ENCODE peak calls at places on chromosomes 7 and 10, in five cellular contexts. One of them, this sample, is unnamed.

GRCh38 chr7:921071-921461 is 33.4 kb downstream of the ADAP1 start:
- DNase-seq in Calu3: no peak
- DNase-seq in left lung: peak
- DNase-seq in CD14-positive monocyte: peak
- DNase-seq in GM13976: no peak
- DNase-seq in this sample: no peak

GRCh38 chr10:97139651-97140283 is 46.0 kb downstream of the SLIT1 start:
- DNase-seq in left lung: no peak
- DNase-seq in GM13976: no peak
- DNase-seq in Calu3: no peak
- DNase-seq in CD14-positive monocyte: no peak
- DNase-seq in this sample: no peak

GRCh38 chr7:11751315-11751714 is 80.7 kb downstream of the THSD7A start:
- DNase-seq in Calu3: no peak
- DNase-seq in CD14-positive monocyte: no peak
- DNase-seq in left lung: no peak
- DNase-seq in GM13976: no peak
- DNase-seq in this sample: no peak

GRCh38 chr7:12809476-12809875 is 122.0 kb downstream of the ARL4A start:
- DNase-seq in CD14-positive monocyte: no peak
- DNase-seq in Calu3: no peak
- DNase-seq in GM13976: no peak
- DNase-seq in left lung: no peak
- DNase-seq in this sample: no peak

GRCh38 chr10:87664276-87664687 is 4.6 kb downstream of the PAPSS2 start:
- DNase-seq in CD14-positive monocyte: no peak
- DNase-seq in Calu3: no peak
- DNase-seq in left lung: no peak
- DNase-seq in GM13976: no peak
- DNase-seq in this sample: no peak

GRCh38 chr10:10613654-10614244 is 403.9 kb upstream of the CELF2 start:
- DNase-seq in Calu3: no peak
- DNase-seq in left lung: no peak
- DNase-seq in CD14-positive monocyte: no peak
- DNase-seq in GM13976: no peak
- DNase-seq in this sample: no peak

GRCh38 chr7:96998765-96999164 is 6.6 kb upstream of the DLX6 start:
- DNase-seq in GM13976: no peak
- DNase-seq in Calu3: no peak
- DNase-seq in left lung: no peak
- DNase-seq in CD14-positive monocyte: no peak
- DNase-seq in this sample: no peak

GRCh38 chr7:299628-300027 is 9.7 kb downstream of the FOXL3 start:
- DNase-seq in left lung: no peak
- DNase-seq in GM13976: no peak
- DNase-seq in Calu3: no peak
- DNase-seq in CD14-positive monocyte: peak
- DNase-seq in this sample: no peak

GRCh38 chr10:88156341-88156740 is 292.9 kb downstream of the PTEN start:
- DNase-seq in left lung: no peak
- DNase-seq in GM13976: no peak
- DNase-seq in CD14-positive monocyte: no peak
- DNase-seq in Calu3: no peak
- DNase-seq in this sample: no peak

GRCh38 chr10:27611209-27611608 is 107.1 kb downstream of the RAB18 start:
- DNase-seq in GM13976: no peak
- DNase-seq in CD14-positive monocyte: no peak
- DNase-seq in left lung: no peak
- DNase-seq in Calu3: no peak
- DNase-seq in this sample: peak

GRCh38 chr7:138982204-138982623 is 1.0 kb upstream of the KIAA1549 start:
- DNase-seq in Calu3: no peak
- DNase-seq in left lung: no peak
- DNase-seq in GM13976: no peak
- DNase-seq in CD14-positive monocyte: no peak
- DNase-seq in this sample: no peak

GRCh38 chr7:92255308-92255707 is 9.5 kb downstream of the ANKIB1 start:
- DNase-seq in CD14-positive monocyte: no peak
- DNase-seq in Calu3: no peak
- DNase-seq in GM13976: no peak
- DNase-seq in left lung: no peak
- DNase-seq in this sample: peak

GRCh38 chr7:84088669-84089278 is 105.8 kb downstream of the SEMA3A start:
- DNase-seq in left lung: no peak
- DNase-seq in Calu3: no peak
- DNase-seq in CD14-positive monocyte: no peak
- DNase-seq in GM13976: no peak
- DNase-seq in this sample: no peak

GRCh38 chr7:114653391-114654088 is 238.9 kb downstream of the FOXP2 start:
- DNase-seq in Calu3: no peak
- DNase-seq in left lung: no peak
- DNase-seq in GM13976: no peak
- DNase-seq in CD14-positive monocyte: no peak
- DNase-seq in this sample: no peak

GRCh38 chr7:103694304-103694703 is 248.3 kb upstream of the SLC26A5 start:
- DNase-seq in CD14-positive monocyte: no peak
- DNase-seq in left lung: no peak
- DNase-seq in GM13976: no peak
- DNase-seq in Calu3: no peak
- DNase-seq in this sample: no peak

GRCh38 chr7:11533229-11533820 is 298.7 kb downstream of the THSD7A start:
- DNase-seq in Calu3: no peak
- DNase-seq in CD14-positive monocyte: no peak
- DNase-seq in left lung: no peak
- DNase-seq in GM13976: no peak
- DNase-seq in this sample: no peak

GRCh38 chr10:34489973-34490372 is 325.1 kb downstream of the PARD3 start:
- DNase-seq in CD14-positive monocyte: no peak
- DNase-seq in left lung: no peak
- DNase-seq in GM13976: no peak
- DNase-seq in Calu3: no peak
- DNase-seq in this sample: no peak

GRCh38 chr7:124874644-124875163 is 54.9 kb downstream of the POT1 start:
- DNase-seq in CD14-positive monocyte: no peak
- DNase-seq in GM13976: no peak
- DNase-seq in Calu3: no peak
- DNase-seq in left lung: no peak
- DNase-seq in this sample: no peak

GRCh38 chr7:150665075-150665794 is 20.3 kb upstream of the GIMAP2 start:
- DNase-seq in Calu3: no peak
- DNase-seq in left lung: no peak
- DNase-seq in GM13976: no peak
- DNase-seq in CD14-positive monocyte: no peak
- DNase-seq in this sample: no peak

GRCh38 chr10:58322072-58322834 is 12.6 kb upstream of the UBE2D1 start:
- DNase-seq in left lung: no peak
- DNase-seq in CD14-positive monocyte: peak
- DNase-seq in GM13976: no peak
- DNase-seq in Calu3: peak
- DNase-seq in this sample: no peak

GRCh38 chr10:15167411-15168295 is 840 bp downstream of the NMT2 start:
- DNase-seq in Calu3: peak
- DNase-seq in left lung: no peak
- DNase-seq in GM13976: peak
- DNase-seq in CD14-positive monocyte: peak
- DNase-seq in this sample: no peak
- TF ChIP-seq CTCF in Calu3: peak
- TF ChIP-seq CTCF in left lung: peak
- TF ChIP-seq CTCF in GM13976: peak
- TF ChIP-seq CTCF in CD14-positive monocyte: peak
- TF ChIP-seq CTCF in this sample: peak

GRCh38 chr10:94076325-94076841 is 82.7 kb downstream of the PLCE1 start:
- DNase-seq in GM13976: no peak
- DNase-seq in left lung: no peak
- DNase-seq in CD14-positive monocyte: no peak
- DNase-seq in Calu3: no peak
- DNase-seq in this sample: no peak
- TF ChIP-seq CTCF in GM13976: no peak
- TF ChIP-seq CTCF in left lung: no peak
- TF ChIP-seq CTCF in CD14-positive monocyte: no peak
- TF ChIP-seq CTCF in Calu3: no peak
- TF ChIP-seq CTCF in this sample: peak

GRCh38 chr10:48661441-48661840 is 23.2 kb upstream of the WDFY4 start:
- DNase-seq in CD14-positive monocyte: no peak
- DNase-seq in GM13976: no peak
- DNase-seq in Calu3: no peak
- DNase-seq in left lung: no peak
- DNase-seq in this sample: no peak
- TF ChIP-seq CTCF in CD14-positive monocyte: no peak
- TF ChIP-seq CTCF in GM13976: no peak
- TF ChIP-seq CTCF in Calu3: no peak
- TF ChIP-seq CTCF in left lung: no peak
- TF ChIP-seq CTCF in this sample: no peak

GRCh38 chr10:72170263-72170662 is 45.5 kb upstream of the ANAPC16 start:
- DNase-seq in Calu3: peak
- DNase-seq in CD14-positive monocyte: no peak
- DNase-seq in GM13976: no peak
- DNase-seq in left lung: peak
- DNase-seq in this sample: no peak

GRCh38 chr10:72162978-72163377 is 52.8 kb upstream of the ANAPC16 start:
- DNase-seq in left lung: no peak
- DNase-seq in GM13976: peak
- DNase-seq in Calu3: no peak
- DNase-seq in CD14-positive monocyte: no peak
- DNase-seq in this sample: peak

GRCh38 chr10:72164617-72165016 is 51.2 kb upstream of the ANAPC16 start:
- DNase-seq in Calu3: no peak
- DNase-seq in CD14-positive monocyte: no peak
- DNase-seq in GM13976: no peak
- DNase-seq in left lung: no peak
- DNase-seq in this sample: no peak
- TF ChIP-seq CTCF in Calu3: no peak
- TF ChIP-seq CTCF in CD14-positive monocyte: peak
- TF ChIP-seq CTCF in GM13976: no peak
- TF ChIP-seq CTCF in left lung: no peak
- TF ChIP-seq CTCF in this sample: no peak

GRCh38 chr10:784759-785538 is 95.5 kb upstream of the DIP2C start:
- DNase-seq in Calu3: peak
- DNase-seq in CD14-positive monocyte: no peak
- DNase-seq in left lung: peak
- DNase-seq in GM13976: peak
- DNase-seq in this sample: peak
- TF ChIP-seq CTCF in Calu3: no peak
- TF ChIP-seq CTCF in CD14-positive monocyte: no peak
- TF ChIP-seq CTCF in left lung: no peak
- TF ChIP-seq CTCF in GM13976: no peak
- TF ChIP-seq CTCF in this sample: peak

DNA sequence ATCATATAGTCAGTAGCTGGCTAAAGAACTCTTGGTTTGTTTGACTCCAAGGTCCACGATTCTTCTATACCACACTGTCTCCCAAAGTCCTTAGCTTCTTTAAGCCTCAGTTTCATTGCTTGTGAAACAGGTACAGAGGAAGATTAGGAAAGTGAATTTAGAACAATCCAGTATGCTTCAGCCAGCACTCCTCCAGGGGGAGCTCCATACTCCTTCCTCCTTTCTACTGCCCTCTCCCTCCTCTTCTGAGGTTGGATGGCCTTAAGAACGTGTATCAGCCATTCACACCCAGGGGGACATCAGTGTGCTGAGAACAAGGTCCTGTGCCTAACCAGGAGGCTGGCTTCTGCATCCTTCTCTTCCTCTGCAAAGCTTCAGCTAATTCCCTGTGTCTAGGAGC is 54.8 kb upstream of the CALD1 start:
- DNase-seq in left lung: no peak
- DNase-seq in CD14-positive monocyte: no peak
- DNase-seq in Calu3: peak
- DNase-seq in GM13976: peak
- DNase-seq in this sample: no peak
- TF ChIP-seq CTCF in left lung: peak
- TF ChIP-seq CTCF in CD14-positive monocyte: no peak
- TF ChIP-seq CTCF in Calu3: no peak
- TF ChIP-seq CTCF in GM13976: no peak
- TF ChIP-seq CTCF in this sample: peak